ENCODE peak calls at places on chromosomes 13 and 19, in seven cellular contexts. One of them, this sample, is unnamed.

GRCh38 chr19:803686-804418 is 6.6 kb downstream of the PTBP1 start:
- DNase-seq in NCI-H1092: no peak
- DNase-seq in cardiac fibroblast: no peak
- DNase-seq in stimulated activated CD4-positive, alpha-beta T cell treated with anti-CD3 and anti-CD28 coated beads, Interleukin-1b, Interleukin-23, amount 100 ng/mL, for 24 hours: no peak
- DNase-seq in foreskin keratinocyte: no peak
- DNase-seq in activated CD8-positive, alpha-beta memory T cell treated with anti-CD3 and anti-CD28 coated beads for 48 hours: no peak
- DNase-seq in GM04503: no peak
- DNase-seq in this sample: no peak

GRCh38 chr19:3097442-3097871 is 3.3 kb downstream of the GNA11 start:
- DNase-seq in stimulated activated CD4-positive, alpha-beta T cell treated with anti-CD3 and anti-CD28 coated beads, Interleukin-1b, Interleukin-23, amount 100 ng/mL, for 24 hours: no peak
- DNase-seq in activated CD8-positive, alpha-beta memory T cell treated with anti-CD3 and anti-CD28 coated beads for 48 hours: no peak
- DNase-seq in NCI-H1092: no peak
- DNase-seq in foreskin keratinocyte: no peak
- DNase-seq in GM04503: no peak
- DNase-seq in cardiac fibroblast: no peak
- DNase-seq in this sample: no peak

GRCh38 chr19:14337510-14337909 is 43.7 kb upstream of the ADGRE5 start:
- DNase-seq in GM04503: no peak
- DNase-seq in NCI-H1092: no peak
- DNase-seq in cardiac fibroblast: no peak
- DNase-seq in stimulated activated CD4-positive, alpha-beta T cell treated with anti-CD3 and anti-CD28 coated beads, Interleukin-1b, Interleukin-23, amount 100 ng/mL, for 24 hours: no peak
- DNase-seq in activated CD8-positive, alpha-beta memory T cell treated with anti-CD3 and anti-CD28 coated beads for 48 hours: no peak
- DNase-seq in foreskin keratinocyte: peak; percentile 23
- DNase-seq in this sample: peak; percentile 29

GRCh38 chr19:30386551-30387143 is 14.5 kb downstream of the ZNF536 start:
- DNase-seq in cardiac fibroblast: no peak
- DNase-seq in NCI-H1092: no peak
- DNase-seq in GM04503: no peak
- DNase-seq in foreskin keratinocyte: no peak
- DNase-seq in activated CD8-positive, alpha-beta memory T cell treated with anti-CD3 and anti-CD28 coated beads for 48 hours: no peak
- DNase-seq in stimulated activated CD4-positive, alpha-beta T cell treated with anti-CD3 and anti-CD28 coated beads, Interleukin-1b, Interleukin-23, amount 100 ng/mL, for 24 hours: no peak
- DNase-seq in this sample: no peak

GRCh38 chr19:48547722-48548121 is 4.2 kb upstream of the SULT2B1 start:
- DNase-seq in NCI-H1092: no peak
- DNase-seq in GM04503: no peak
- DNase-seq in stimulated activated CD4-positive, alpha-beta T cell treated with anti-CD3 and anti-CD28 coated beads, Interleukin-1b, Interleukin-23, amount 100 ng/mL, for 24 hours: no peak
- DNase-seq in activated CD8-positive, alpha-beta memory T cell treated with anti-CD3 and anti-CD28 coated beads for 48 hours: no peak
- DNase-seq in foreskin keratinocyte: no peak
- DNase-seq in cardiac fibroblast: no peak
- DNase-seq in this sample: no peak

GRCh38 chr19:48372904-48373303 is 8.7 kb downstream of the SYNGR4 start:
- DNase-seq in NCI-H1092: peak; percentile 86
- DNase-seq in foreskin keratinocyte: peak; percentile 30
- DNase-seq in cardiac fibroblast: no peak
- DNase-seq in activated CD8-positive, alpha-beta memory T cell treated with anti-CD3 and anti-CD28 coated beads for 48 hours: no peak
- DNase-seq in stimulated activated CD4-positive, alpha-beta T cell treated with anti-CD3 and anti-CD28 coated beads, Interleukin-1b, Interleukin-23, amount 100 ng/mL, for 24 hours: no peak
- DNase-seq in GM04503: no peak
- DNase-seq in this sample: no peak

GRCh38 chr13:114076329-114076761 is 56.1 kb downstream of the RASA3 start:
- DNase-seq in activated CD8-positive, alpha-beta memory T cell treated with anti-CD3 and anti-CD28 coated beads for 48 hours: no peak
- DNase-seq in cardiac fibroblast: no peak
- DNase-seq in foreskin keratinocyte: no peak
- DNase-seq in GM04503: no peak
- DNase-seq in NCI-H1092: no peak
- DNase-seq in stimulated activated CD4-positive, alpha-beta T cell treated with anti-CD3 and anti-CD28 coated beads, Interleukin-1b, Interleukin-23, amount 100 ng/mL, for 24 hours: no peak
- DNase-seq in this sample: no peak

GRCh38 chr13:43132911-43133310 is 109.5 kb downstream of the DNAJC15 start:
- DNase-seq in cardiac fibroblast: no peak
- DNase-seq in GM04503: no peak
- DNase-seq in stimulated activated CD4-positive, alpha-beta T cell treated with anti-CD3 and anti-CD28 coated beads, Interleukin-1b, Interleukin-23, amount 100 ng/mL, for 24 hours: no peak
- DNase-seq in foreskin keratinocyte: no peak
- DNase-seq in activated CD8-positive, alpha-beta memory T cell treated with anti-CD3 and anti-CD28 coated beads for 48 hours: no peak
- DNase-seq in NCI-H1092: peak; percentile 65
- DNase-seq in this sample: no peak

GRCh38 chr13:98289339-98289935 is 112.4 kb upstream of the RNF113B start:
- DNase-seq in cardiac fibroblast: no peak
- DNase-seq in NCI-H1092: no peak
- DNase-seq in stimulated activated CD4-positive, alpha-beta T cell treated with anti-CD3 and anti-CD28 coated beads, Interleukin-1b, Interleukin-23, amount 100 ng/mL, for 24 hours: no peak
- DNase-seq in foreskin keratinocyte: no peak
- DNase-seq in GM04503: no peak
- DNase-seq in activated CD8-positive, alpha-beta memory T cell treated with anti-CD3 and anti-CD28 coated beads for 48 hours: no peak
- DNase-seq in this sample: no peak

GRCh38 chr13:63190742-63191141 is 1775.1 kb upstream of the PCDH20 start:
- DNase-seq in activated CD8-positive, alpha-beta memory T cell treated with anti-CD3 and anti-CD28 coated beads for 48 hours: no peak
- DNase-seq in stimulated activated CD4-positive, alpha-beta T cell treated with anti-CD3 and anti-CD28 coated beads, Interleukin-1b, Interleukin-23, amount 100 ng/mL, for 24 hours: no peak
- DNase-seq in cardiac fibroblast: peak; percentile 18
- DNase-seq in foreskin keratinocyte: peak; percentile 73
- DNase-seq in NCI-H1092: no peak
- DNase-seq in GM04503: peak; percentile 45
- DNase-seq in this sample: peak; percentile 30

GRCh38 chr13:79246575-79246949 is 159.5 kb downstream of the RBM26 start:
- DNase-seq in NCI-H1092: no peak
- DNase-seq in foreskin keratinocyte: no peak
- DNase-seq in cardiac fibroblast: peak; percentile 1
- DNase-seq in stimulated activated CD4-positive, alpha-beta T cell treated with anti-CD3 and anti-CD28 coated beads, Interleukin-1b, Interleukin-23, amount 100 ng/mL, for 24 hours: no peak
- DNase-seq in GM04503: no peak
- DNase-seq in activated CD8-positive, alpha-beta memory T cell treated with anti-CD3 and anti-CD28 coated beads for 48 hours: no peak
- DNase-seq in this sample: no peak

GRCh38 chr13:65999441-65999840 is 1230.7 kb downstream of the PCDH9 start:
- DNase-seq in GM04503: no peak
- DNase-seq in foreskin keratinocyte: peak; percentile 41
- DNase-seq in stimulated activated CD4-positive, alpha-beta T cell treated with anti-CD3 and anti-CD28 coated beads, Interleukin-1b, Interleukin-23, amount 100 ng/mL, for 24 hours: no peak
- DNase-seq in activated CD8-positive, alpha-beta memory T cell treated with anti-CD3 and anti-CD28 coated beads for 48 hours: no peak
- DNase-seq in cardiac fibroblast: no peak
- DNase-seq in NCI-H1092: no peak
- DNase-seq in this sample: no peak

GRCh38 chr13:65595881-65596280 is 1634.3 kb downstream of the PCDH9 start:
- DNase-seq in NCI-H1092: no peak
- DNase-seq in stimulated activated CD4-positive, alpha-beta T cell treated with anti-CD3 and anti-CD28 coated beads, Interleukin-1b, Interleukin-23, amount 100 ng/mL, for 24 hours: no peak
- DNase-seq in cardiac fibroblast: peak; percentile 44
- DNase-seq in GM04503: no peak
- DNase-seq in foreskin keratinocyte: no peak
- DNase-seq in activated CD8-positive, alpha-beta memory T cell treated with anti-CD3 and anti-CD28 coated beads for 48 hours: no peak
- DNase-seq in this sample: no peak

GRCh38 chr19:49809155-49809986 is 3.7 kb downstream of the FUZ start:
- DNase-seq in cardiac fibroblast: peak; percentile 19
- DNase-seq in GM04503: no peak
- DNase-seq in NCI-H1092: no peak
- DNase-seq in activated CD8-positive, alpha-beta memory T cell treated with anti-CD3 and anti-CD28 coated beads for 48 hours: no peak
- DNase-seq in stimulated activated CD4-positive, alpha-beta T cell treated with anti-CD3 and anti-CD28 coated beads, Interleukin-1b, Interleukin-23, amount 100 ng/mL, for 24 hours: no peak
- DNase-seq in foreskin keratinocyte: peak; percentile 15
- DNase-seq in this sample: no peak

GRCh38 chr19:4575267-4575793 is 15.8 kb upstream of the SEMA6B start:
- DNase-seq in activated CD8-positive, alpha-beta memory T cell treated with anti-CD3 and anti-CD28 coated beads for 48 hours: no peak
- DNase-seq in cardiac fibroblast: peak; percentile 100
- DNase-seq in NCI-H1092: no peak
- DNase-seq in GM04503: peak; percentile 61
- DNase-seq in stimulated activated CD4-positive, alpha-beta T cell treated with anti-CD3 and anti-CD28 coated beads, Interleukin-1b, Interleukin-23, amount 100 ng/mL, for 24 hours: no peak
- DNase-seq in foreskin keratinocyte: peak; percentile 73
- DNase-seq in this sample: peak; percentile 93

GRCh38 chr19:36169084-36169760 is 17.0 kb upstream of the COX7A1 start:
- DNase-seq in GM04503: no peak
- DNase-seq in cardiac fibroblast: peak; percentile 53
- DNase-seq in NCI-H1092: peak; percentile 44
- DNase-seq in foreskin keratinocyte: no peak
- DNase-seq in stimulated activated CD4-positive, alpha-beta T cell treated with anti-CD3 and anti-CD28 coated beads, Interleukin-1b, Interleukin-23, amount 100 ng/mL, for 24 hours: no peak
- DNase-seq in activated CD8-positive, alpha-beta memory T cell treated with anti-CD3 and anti-CD28 coated beads for 48 hours: no peak
- DNase-seq in this sample: no peak

GRCh38 chr19:13511947-13512346 is 5.7 kb upstream of the CACNA1A start:
- DNase-seq in NCI-H1092: no peak
- DNase-seq in GM04503: no peak
- DNase-seq in stimulated activated CD4-positive, alpha-beta T cell treated with anti-CD3 and anti-CD28 coated beads, Interleukin-1b, Interleukin-23, amount 100 ng/mL, for 24 hours: no peak
- DNase-seq in activated CD8-positive, alpha-beta memory T cell treated with anti-CD3 and anti-CD28 coated beads for 48 hours: no peak
- DNase-seq in foreskin keratinocyte: no peak
- DNase-seq in cardiac fibroblast: no peak
- DNase-seq in this sample: no peak

GRCh38 chr13:28753208-28753892 is 34.6 kb upstream of the SLC46A3 start:
- DNase-seq in cardiac fibroblast: peak; percentile 93
- DNase-seq in activated CD8-positive, alpha-beta memory T cell treated with anti-CD3 and anti-CD28 coated beads for 48 hours: no peak
- DNase-seq in stimulated activated CD4-positive, alpha-beta T cell treated with anti-CD3 and anti-CD28 coated beads, Interleukin-1b, Interleukin-23, amount 100 ng/mL, for 24 hours: no peak
- DNase-seq in GM04503: peak; percentile 82
- DNase-seq in foreskin keratinocyte: peak; percentile 85
- DNase-seq in NCI-H1092: no peak
- DNase-seq in this sample: peak; percentile 89

GRCh38 chr19:56927294-56927693 is 86.8 kb upstream of the PEG3 start:
- DNase-seq in GM04503: no peak
- DNase-seq in NCI-H1092: no peak
- DNase-seq in cardiac fibroblast: no peak
- DNase-seq in activated CD8-positive, alpha-beta memory T cell treated with anti-CD3 and anti-CD28 coated beads for 48 hours: no peak
- DNase-seq in foreskin keratinocyte: no peak
- DNase-seq in stimulated activated CD4-positive, alpha-beta T cell treated with anti-CD3 and anti-CD28 coated beads, Interleukin-1b, Interleukin-23, amount 100 ng/mL, for 24 hours: no peak
- DNase-seq in this sample: no peak

GRCh38 chr19:1407662-1408299 is 395 bp downstream of the DAZAP1 start:
- DNase-seq in stimulated activated CD4-positive, alpha-beta T cell treated with anti-CD3 and anti-CD28 coated beads, Interleukin-1b, Interleukin-23, amount 100 ng/mL, for 24 hours: no peak
- DNase-seq in NCI-H1092: no peak
- DNase-seq in activated CD8-positive, alpha-beta memory T cell treated with anti-CD3 and anti-CD28 coated beads for 48 hours: peak; percentile 31
- DNase-seq in foreskin keratinocyte: no peak
- DNase-seq in cardiac fibroblast: no peak
- DNase-seq in GM04503: no peak
- DNase-seq in this sample: no peak

GRCh38 chr19:50794074-50794777 is 4.0 kb downstream of the ACP4 start:
- DNase-seq in NCI-H1092: no peak
- DNase-seq in activated CD8-positive, alpha-beta memory T cell treated with anti-CD3 and anti-CD28 coated beads for 48 hours: no peak
- DNase-seq in foreskin keratinocyte: peak; percentile 36
- DNase-seq in stimulated activated CD4-positive, alpha-beta T cell treated with anti-CD3 and anti-CD28 coated beads, Interleukin-1b, Interleukin-23, amount 100 ng/mL, for 24 hours: no peak
- DNase-seq in cardiac fibroblast: no peak
- DNase-seq in GM04503: no peak
- DNase-seq in this sample: peak; percentile 28

GRCh38 chr19:51009061-51009891 is 7.9 kb upstream of the KLK8 start:
- DNase-seq in cardiac fibroblast: no peak
- DNase-seq in foreskin keratinocyte: no peak
- DNase-seq in GM04503: no peak
- DNase-seq in stimulated activated CD4-positive, alpha-beta T cell treated with anti-CD3 and anti-CD28 coated beads, Interleukin-1b, Interleukin-23, amount 100 ng/mL, for 24 hours: no peak
- DNase-seq in activated CD8-positive, alpha-beta memory T cell treated with anti-CD3 and anti-CD28 coated beads for 48 hours: no peak
- DNase-seq in NCI-H1092: no peak
- DNase-seq in this sample: no peak